ENCODE peak calls at places on chromosomes 11 and 22, in eight cellular contexts. Y is kidney; G is neural progenitor cell; B is HL-60; Q is CD8-positive, alpha-beta T cell; K is Panc1; R is fibroblast of the aortic adventitia; E is IMR-90. C is an unnamed sample.

GRCh38 chr11:125364085-125364822 is 131.8 kb downstream of the FEZ1 start:
- DNase-seq in Y (no peak), G (no peak), B (no peak), Q (no peak), K (no peak), R (peak), E (peak), C (peak)

GRCh38 chr11:1001682-1002081 is 34.8 kb downstream of the MUC6 start:
- DNase-seq in Y (no peak), G (no peak), B (no peak), Q (no peak), K (no peak), R (no peak), E (no peak), C (no peak)

GRCh38 chr11:35792148-35792845 is 129.7 kb downstream of the TRIM44 start:
- DNase-seq in Y (no peak), G (no peak), B (no peak), Q (no peak), K (no peak), R (peak), E (no peak), C (peak)

GRCh38 chr11:117664897-117665296 is 132.1 kb downstream of the DSCAML1 start:
- DNase-seq in Y (no peak), G (peak), B (no peak), Q (no peak), K (no peak), R (no peak), E (no peak), C (no peak)

GRCh38 chr11:122618927-122619326 is 36.6 kb upstream of the UBASH3B start:
- DNase-seq in Y (no peak), G (no peak), B (no peak), Q (no peak), K (no peak), R (no peak), E (no peak), C (no peak)

GRCh38 chr11:78796956-78797355 is 222.3 kb upstream of the NARS2 start:
- DNase-seq in Y (no peak), G (no peak), B (no peak), Q (no peak), K (peak), R (peak), E (peak), C (peak)

GRCh38 chr11:124863137-124863825 is 2.0 kb upstream of the ROBO3 start:
- DNase-seq in Y (peak), G (peak), B (no peak), Q (no peak), K (no peak), R (peak), E (peak), C (peak)

GRCh38 chr22:35489225-35489624 is 51.4 kb upstream of the RASD2 start:
- DNase-seq in Y (no peak), G (no peak), B (no peak), Q (no peak), K (no peak), R (no peak), E (no peak), C (no peak)

GRCh38 chr22:33717694-33718396 is 202.4 kb downstream of the LARGE1 start:
- DNase-seq in Y (no peak), G (no peak), B (no peak), Q (no peak), K (no peak), R (no peak), E (no peak), C (no peak)

GRCh38 chr11:84438565-84438964 is 1152.4 kb upstream of the CCDC90B start:
- DNase-seq in Y (no peak), G (no peak), B (no peak), Q (no peak), K (no peak), R (no peak), E (no peak), C (no peak)

GRCh38 chr11:114397349-114397982 is 2.8 kb downstream of the C11orf71 start:
- DNase-seq in Y (no peak), G (no peak), B (no peak), Q (no peak), K (no peak), R (peak), E (no peak), C (no peak)

GRCh38 chr22:45657701-45658100 is 13.9 kb upstream of the ATXN10 start:
- DNase-seq in Y (no peak), G (no peak), B (no peak), Q (no peak), K (no peak), R (no peak), E (no peak), C (no peak)

GRCh38 chr11:129077191-129077590 is 114.9 kb downstream of the ARHGAP32 start:
- DNase-seq in Y (peak), G (no peak), B (no peak), Q (no peak), K (no peak), R (no peak), E (no peak), C (no peak)

GRCh38 chr11:56196705-56197104 is 20.3 kb downstream of the OR5J2 start:
- DNase-seq in Y (no peak), G (no peak), B (no peak), Q (no peak), K (no peak), R (no peak), E (no peak), C (no peak)

GRCh38 chr11:78961938-78962701 is 387.5 kb upstream of the NARS2 start:
- DNase-seq in Y (peak), G (peak), B (no peak), Q (no peak), K (no peak), R (peak), E (peak), C (peak)

GRCh38 chr11:74322667-74323066 is 11.2 kb upstream of the P4HA3 start:
- DNase-seq in Y (no peak), G (no peak), B (no peak), Q (no peak), K (no peak), R (peak), E (peak), C (peak)

GRCh38 chr11:93952082-93952780 is 68.9 kb upstream of the HEPHL1 start:
- DNase-seq in Y (no peak), G (no peak), B (no peak), Q (no peak), K (no peak), R (no peak), E (no peak), C (no peak)

GRCh38 chr11:108559904-108560303 is 33.7 kb downstream of the EXPH5 start:
- DNase-seq in Y (no peak), G (no peak), B (no peak), Q (no peak), K (no peak), R (peak), E (peak), C (peak)

GRCh38 chr11:88115828-88116410 is 59.3 kb downstream of the RAB38 start:
- DNase-seq in Y (no peak), G (peak), B (peak), Q (no peak), K (no peak), R (no peak), E (no peak), C (no peak)

GRCh38 chr11:45217991-45218390 is 68.2 kb downstream of the SYT13 start:
- DNase-seq in Y (no peak), G (no peak), B (no peak), Q (no peak), K (no peak), R (peak), E (peak), C (peak)

GRCh38 chr11:107988397-107989158 is 20.1 kb upstream of the CUL5 start:
- DNase-seq in Y (no peak), G (no peak), B (peak), Q (no peak), K (no peak), R (no peak), E (no peak), C (no peak)

GRCh38 chr11:2193099-2193886 is 21.7 kb upstream of the TH start:
- DNase-seq in Y (no peak), G (no peak), B (no peak), Q (no peak), K (no peak), R (no peak), E (no peak), C (no peak)

GRCh38 chr11:37718431-37718999 is 1120.5 kb upstream of the RAG2 start:
- DNase-seq in Y (no peak), G (no peak), B (no peak), Q (no peak), K (no peak), R (peak), E (no peak), C (peak)

GRCh38 chr11:126589492-126589803 is 234.0 kb downstream of the ST3GAL4 start:
- DNase-seq in Y (no peak), G (no peak), B (no peak), Q (no peak), K (no peak), R (no peak), E (peak), C (no peak)

GRCh38 chr11:36215688-36216050 is 73.6 kb downstream of the COMMD9 start:
- DNase-seq in Y (no peak), G (no peak), B (no peak), Q (no peak), K (no peak), R (no peak), E (no peak), C (no peak)

GRCh38 chr11:36162909-36163434 is 126.3 kb downstream of the COMMD9 start:
- DNase-seq in Y (no peak), G (no peak), B (no peak), Q (no peak), K (no peak), R (peak), E (no peak), C (no peak)

GRCh38 chr22:45946805-45947600 is 30.0 kb downstream of the WNT7B start:
- DNase-seq in Y (no peak), G (no peak), B (no peak), Q (no peak), K (no peak), R (no peak), E (no peak), C (no peak)

GRCh38 chr11:102534261-102534872 is 3.8 kb upstream of the MMP7 start:
- DNase-seq in Y (no peak), G (no peak), B (no peak), Q (no peak), K (no peak), R (no peak), E (no peak), C (no peak)

GRCh38 chr11:62421996-62422395 is 3.2 kb downstream of the SCGB1A1 start:
- DNase-seq in Y (no peak), G (no peak), B (no peak), Q (no peak), K (no peak), R (peak), E (no peak), C (no peak)

GRCh38 chr22:19941365-19942070 is at the start of the genes COMT and TXNRD2:
- DNase-seq in Y (peak), G (no peak), B (peak), Q (peak), K (no peak), R (peak), E (peak), C (peak)

GRCh38 chr11:68497761-68498160 is 37.2 kb downstream of the PPP6R3 start:
- DNase-seq in Y (no peak), G (no peak), B (no peak), Q (no peak), K (no peak), R (no peak), E (no peak), C (no peak)
- H3K4me3 ChIP-seq in Y (no peak), G (no peak), B (no peak), Q (no peak), K (no peak), R (no peak), E (no peak), C (no peak)

GRCh38 chr22:24437820-24438328 is 10.5 kb downstream of the ADORA2A start:
- DNase-seq in Y (peak), G (no peak), B (peak), Q (no peak), K (peak), R (peak), E (no peak), C (no peak)
- TF ChIP-seq CTCF in Y (no peak), G (peak), B (no peak), Q (no peak), K (no peak), R (peak), E (peak), C (peak)

DNA sequence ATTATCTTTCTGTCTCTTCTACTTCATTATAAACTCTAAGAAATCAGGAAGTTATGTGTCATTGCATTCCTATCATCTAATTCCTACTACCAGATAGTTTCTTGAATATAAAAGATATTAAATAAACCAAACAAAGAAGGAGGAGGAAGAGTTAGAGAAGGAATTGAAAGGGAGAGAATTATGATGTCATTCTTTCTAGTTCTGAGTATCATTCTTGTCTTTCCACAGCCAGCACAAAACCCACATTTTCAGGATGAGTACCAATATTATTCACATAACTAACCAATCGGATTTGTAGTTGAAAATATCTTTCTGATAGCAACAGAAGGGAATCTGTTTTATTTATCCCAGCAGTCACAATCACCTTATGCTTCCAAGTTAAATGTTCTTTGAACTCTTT is 13.3 kb downstream of the MS4A13 start:
- DNase-seq in Y (no peak), G (no peak), B (no peak), Q (no peak), K (no peak), R (no peak), E (no peak), C (no peak)
- H3K4me3 ChIP-seq in Y (no peak), G (no peak), B (no peak), Q (no peak), K (no peak), R (no peak), E (no peak), C (no peak)

GRCh38 chr11:104259121-104259610 is 95.2 kb upstream of the PDGFD start:
- DNase-seq in Y (no peak), G (no peak), B (no peak), Q (no peak), K (no peak), R (no peak), E (no peak), C (no peak)

GRCh38 chr11:104260456-104260855 is 96.5 kb upstream of the PDGFD start:
- DNase-seq in Y (no peak), G (no peak), B (no peak), Q (no peak), K (no peak), R (no peak), E (no peak), C (no peak)

GRCh38 chr11:104254347-104254746 is 90.4 kb upstream of the PDGFD start:
- DNase-seq in Y (no peak), G (peak), B (peak), Q (no peak), K (no peak), R (peak), E (no peak), C (peak)

GRCh38 chr11:104256525-104256924 is 92.6 kb upstream of the PDGFD start:
- DNase-seq in Y (no peak), G (no peak), B (no peak), Q (no peak), K (no peak), R (peak), E (peak), C (peak)
- TF ChIP-seq CTCF in Y (no peak), G (peak), B (no peak), Q (no peak), K (peak), R (no peak), E (peak), C (peak)

DNA sequence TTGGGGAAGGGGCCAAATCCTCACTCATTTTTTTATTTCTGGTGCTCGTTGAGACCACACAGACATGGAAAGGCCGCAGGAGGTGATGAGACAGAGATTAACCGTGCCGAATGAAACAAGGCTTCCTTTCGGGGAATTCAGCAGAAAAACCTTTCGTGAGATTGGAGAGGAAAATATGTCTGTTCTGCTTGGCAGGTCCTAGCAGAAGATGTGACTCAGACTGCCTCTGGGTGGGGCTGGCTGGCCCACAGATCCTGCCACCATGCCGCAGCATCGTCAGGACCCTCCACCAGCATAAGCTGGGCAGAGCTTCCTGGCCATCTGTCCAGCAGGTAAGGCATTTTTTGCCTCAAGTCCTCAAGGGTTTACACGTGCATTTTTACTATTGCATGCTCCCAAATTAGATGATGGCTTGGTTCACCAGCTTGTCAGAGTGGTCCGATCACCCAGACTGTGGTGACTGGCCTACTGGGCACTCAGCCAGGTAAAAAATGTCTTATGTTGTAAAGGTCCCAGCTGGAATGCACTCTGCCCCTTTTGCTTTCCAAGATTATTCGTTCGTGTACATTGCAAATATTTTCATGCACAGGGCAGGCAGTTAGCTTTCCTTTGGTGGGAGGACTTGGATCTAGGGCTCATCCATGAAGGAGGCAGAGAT is 1.5 kb downstream of the DDB2 start:
- DNase-seq in Y (peak), G (peak), B (peak), Q (peak), K (no peak), R (peak), E (peak), C (peak)
- H3K4me3 ChIP-seq in Y (peak), G (peak), B (peak), Q (peak), K (peak), R (peak), E (peak), C (peak)

GRCh38 chr11:134592391-134592990 is 180.4 kb upstream of the B3GAT1 start:
- DNase-seq in Y (no peak), G (peak), B (peak), Q (peak), K (peak), R (no peak), E (no peak), C (peak)
- TF ChIP-seq CTCF in Y (peak), G (peak), B (peak), Q (no peak), K (peak), R (peak), E (no peak), C (peak)

DNA sequence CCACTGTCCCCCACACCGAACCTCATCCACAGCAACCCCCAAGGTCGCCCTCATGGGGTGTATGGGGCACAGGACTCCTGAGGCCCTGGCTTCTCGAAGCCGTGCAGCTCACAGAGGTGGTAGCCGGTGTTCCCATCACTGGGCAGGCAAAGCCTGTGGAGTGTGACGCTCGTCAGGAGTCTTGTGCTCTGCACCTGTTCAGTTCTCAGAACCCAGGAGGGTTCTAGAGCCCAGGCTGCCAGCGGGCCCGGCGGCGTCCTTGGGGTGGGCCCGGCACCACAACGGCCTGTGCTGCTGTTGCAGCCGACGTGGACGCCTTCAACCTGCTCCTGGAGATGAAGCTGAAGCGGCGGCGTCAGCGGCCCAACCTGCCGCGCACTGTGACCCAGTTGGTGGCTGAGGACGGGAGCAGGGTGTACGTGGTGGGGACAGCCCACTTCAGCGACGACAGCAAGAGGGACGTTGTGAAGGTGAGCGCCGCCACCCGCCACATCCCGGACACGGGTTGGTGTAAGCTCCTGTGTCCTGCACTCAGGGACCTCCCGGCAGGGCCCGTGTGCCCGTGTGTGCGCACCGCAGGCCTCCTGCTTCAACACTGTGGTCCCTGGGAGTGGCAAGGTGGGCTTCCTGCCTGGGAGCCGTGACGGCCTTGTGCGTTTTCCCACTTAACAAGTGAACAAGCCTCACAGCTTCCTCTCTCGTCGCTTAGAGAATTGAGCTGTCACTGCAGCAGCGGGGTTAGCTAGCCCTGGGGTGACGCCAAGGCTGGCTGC is 6.6 kb upstream of the SELENOO start:
- DNase-seq in Y (no peak), G (no peak), B (no peak), Q (no peak), K (no peak), R (no peak), E (no peak), C (no peak)
- H3K4me3 ChIP-seq in Y (no peak), G (no peak), B (no peak), Q (no peak), K (no peak), R (no peak), E (no peak), C (no peak)

DNA sequence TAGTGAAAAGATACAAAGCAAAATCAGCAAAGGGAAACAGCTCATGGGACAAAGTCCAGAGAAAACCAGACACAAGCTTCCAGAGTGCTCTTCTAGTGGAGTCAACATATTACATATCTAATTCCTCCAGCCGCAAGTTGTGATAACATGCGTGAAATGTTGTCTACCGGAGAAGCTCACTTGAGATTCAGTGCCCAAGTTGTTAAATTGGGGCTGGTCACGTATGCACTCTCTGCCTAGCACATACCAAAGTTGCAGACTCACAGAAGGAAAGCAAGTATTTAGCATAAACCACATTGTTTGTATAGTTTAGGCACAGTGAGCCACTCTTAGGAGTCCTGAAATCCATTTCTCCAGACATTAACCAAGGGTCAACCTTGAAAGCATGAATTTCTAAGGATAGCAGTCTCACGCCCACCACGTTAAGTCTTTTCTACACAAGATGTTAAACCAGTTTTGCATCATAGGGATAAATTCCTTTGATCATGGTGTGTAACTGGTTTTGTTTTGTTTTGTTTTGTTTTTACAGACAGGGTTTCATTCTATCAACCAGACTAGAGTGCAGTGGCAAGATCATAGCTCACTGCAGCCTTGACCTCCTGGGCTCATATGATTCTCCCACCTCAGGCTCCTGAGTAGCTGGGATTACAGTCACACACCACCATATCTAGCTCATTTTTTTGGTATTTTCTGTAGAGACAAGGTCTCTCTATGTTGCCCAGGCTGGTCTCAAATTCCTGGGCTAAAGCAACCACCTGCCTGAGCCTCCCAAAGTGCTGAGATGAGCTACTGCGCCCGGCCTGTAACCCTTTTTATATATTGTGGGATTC is 39.5 kb upstream of the EP300 start:
- DNase-seq in Y (no peak), G (no peak), B (no peak), Q (no peak), K (no peak), R (peak), E (peak), C (peak)
- TF ChIP-seq CTCF in Y (no peak), G (no peak), B (no peak), Q (no peak), K (no peak), R (no peak), E (no peak), C (no peak)

C was measured in fibroblast of pulmonary artery.